ENCODE peak calls at places on chromosomes 13 and 19, in four cellular contexts. Y, F, S and P are unnamed samples.
A peak's percentile ranks its signal among the peaks of the same experiment; 100 is the strongest.

GRCh38 chr19:39426170-39426569 is 9.6 kb downstream of the RPS16 start:
- DNase-seq in Y (no peak), F (no peak), S (no peak), P (no peak)

GRCh38 chr13:60260440-60260839 is 96.7 kb upstream of the DIAPH3 start:
- DNase-seq in Y (no peak), F (no peak), S (no peak), P (no peak)

GRCh38 chr19:24054044-24054935 is 32.7 kb upstream of the ZNF254 start:
- DNase-seq in Y (no peak), F (no peak), S (no peak), P (no peak)

GRCh38 chr19:58407658-58408151 is 744 bp upstream of the ZNF584 start:
- DNase-seq in Y (peak; percentile 7), F (no peak), S (no peak), P (no peak)

GRCh38 chr13:20831933-20832332 is 58.2 kb upstream of the EEF1AKMT1 start:
- DNase-seq in Y (no peak), F (peak; percentile 29), S (no peak), P (no peak)

GRCh38 chr13:108033800-108034707 is 181.3 kb downstream of the LIG4 start:
- DNase-seq in Y (no peak), F (no peak), S (no peak), P (no peak)

GRCh38 chr19:40717325-40717879 is 490 bp downstream of the ITPKC start:
- DNase-seq in Y (no peak), F (no peak), S (no peak), P (no peak)

GRCh38 chr13:96109125-96109524 is 19.2 kb downstream of the HS6ST3 start:
- DNase-seq in Y (no peak), F (no peak), S (no peak), P (no peak)

GRCh38 chr19:17751103-17751911 is at the start of gene FCHO1:
- DNase-seq in Y (no peak), F (no peak), S (peak; percentile 74), P (peak; percentile 83)

GRCh38 chr13:27406178-27406939 is 18.1 kb upstream of the GTF3A start:
- DNase-seq in Y (no peak), F (peak; percentile 27), S (no peak), P (no peak)

GRCh38 chr19:16978156-16978555 is 48.5 kb downstream of the CPAMD8 start:
- DNase-seq in Y (no peak), F (no peak), S (no peak), P (no peak)

GRCh38 chr19:1313695-1314613 is 28.3 kb downstream of the EFNA2 start:
- DNase-seq in Y (no peak), F (no peak), S (no peak), P (no peak)

GRCh38 chr19:17706750-17707181 is 12.5 kb upstream of the MAP1S start:
- DNase-seq in Y (peak; percentile 86), F (no peak), S (no peak), P (no peak)

GRCh38 chr19:20162821-20163220 is 4.2 kb upstream of the ZNF486 start:
- DNase-seq in Y (no peak), F (no peak), S (no peak), P (no peak)

GRCh38 chr19:41548954-41549688 is 26.8 kb upstream of the CEACAM21 start:
- DNase-seq in Y (no peak), F (no peak), S (peak; percentile 42), P (peak; percentile 66)

GRCh38 chr13:98429977-98430785 is 146.7 kb downstream of the STK24 start:
- DNase-seq in Y (no peak), F (no peak), S (no peak), P (no peak)

GRCh38 chr13:48946163-48946562 is 29.5 kb upstream of the FNDC3A start:
- DNase-seq in Y (no peak), F (no peak), S (no peak), P (no peak)

GRCh38 chr13:111969551-111970135 is 97.3 kb upstream of the SOX1 start:
- DNase-seq in Y (no peak), F (no peak), S (no peak), P (no peak)

GRCh38 chr13:29196409-29197074 is 376.4 kb downstream of the MTUS2 start:
- DNase-seq in Y (no peak), F (no peak), S (no peak), P (no peak)

GRCh38 chr19:34067861-34068271 is 104.4 kb upstream of the LSM14A start:
- DNase-seq in Y (no peak), F (no peak), S (no peak), P (no peak)

GRCh38 chr13:99008577-99008976 is 30.7 kb upstream of the DOCK9 start:
- DNase-seq in Y (no peak), F (no peak), S (no peak), P (no peak)

GRCh38 chr13:44188257-44188656 is 185.4 kb upstream of the SERP2 start:
- DNase-seq in Y (no peak), F (no peak), S (no peak), P (no peak)

GRCh38 chr13:41707192-41707858 is 250.0 kb downstream of the RGCC start:
- DNase-seq in Y (no peak), F (no peak), S (no peak), P (no peak)

GRCh38 chr13:32023698-32024097 is 7.9 kb upstream of the FRY start:
- DNase-seq in Y (no peak), F (no peak), S (no peak), P (no peak)

GRCh38 chr19:34481861-34482379 is 362 bp downstream of the WTIP start:
- DNase-seq in Y (no peak), F (no peak), S (no peak), P (no peak)

GRCh38 chr19:18479964-18480723 is 41.7 kb downstream of the ELL start:
- DNase-seq in Y (no peak), F (peak; percentile 86), S (no peak), P (no peak)

GRCh38 chr13:30042272-30042671 is 191.9 kb upstream of the UBL3 start:
- DNase-seq in Y (no peak), F (no peak), S (no peak), P (no peak)

GRCh38 chr13:65866138-65866537 is 1364.0 kb downstream of the PCDH9 start:
- DNase-seq in Y (no peak), F (no peak), S (no peak), P (no peak)

GRCh38 chr19:5314012-5314906 is 26.4 kb downstream of the PTPRS start:
- DNase-seq in Y (no peak), F (no peak), S (no peak), P (no peak)

GRCh38 chr13:45034342-45034741 is 45.0 kb downstream of the GPALPP1 start:
- DNase-seq in Y (no peak), F (no peak), S (no peak), P (no peak)

GRCh38 chr19:40811478-40812341 is 12.7 kb downstream of the EGLN2 start:
- DNase-seq in Y (no peak), F (no peak), S (no peak), P (no peak)

GRCh38 chr13:109922518-109922917 is 136.1 kb upstream of the IRS2 start:
- DNase-seq in Y (no peak), F (no peak), S (no peak), P (no peak)

GRCh38 chr13:41004875-41005693 is 14.0 kb downstream of the ELF1 start:
- DNase-seq in Y (no peak), F (no peak), S (no peak), P (no peak)

GRCh38 chr19:55275851-55276719 is 3.8 kb downstream of the HSPBP1 start:
- DNase-seq in Y (no peak), F (no peak), S (no peak), P (no peak)